ENCODE peak calls at places on chromosomes 3 and 15, in six cellular contexts. K is psoas muscle, H is fibroblast of pulmonary artery, Z is mucosa of descending colon, M is HCT116, D is neural progenitor cell. O is an unnamed sample.

GRCh38 chr3:4888913-4889846 is 90.1 kb upstream of the BHLHE40 start:
- DNase-seq in M (no peak), D (no peak), K (no peak), Z (no peak), H (peak), O (peak)

GRCh38 chr3:114542359-114542758 is 248.5 kb downstream of the TIGIT start:
- DNase-seq in Z (no peak), M (no peak), K (no peak), H (no peak), D (peak), O (no peak)

GRCh38 chr15:65663521-65663920 is 41.8 kb downstream of the SLC24A1 start:
- DNase-seq in K (no peak), D (no peak), M (no peak), Z (no peak), H (no peak), O (no peak)

GRCh38 chr15:58724471-58724870 is 25.0 kb downstream of the ADAM10 start:
- DNase-seq in K (no peak), Z (no peak), M (no peak), D (no peak), H (peak), O (peak)

GRCh38 chr3:123951522-123952447 is 9.2 kb downstream of the CCDC14 start:
- DNase-seq in M (no peak), Z (no peak), K (no peak), H (no peak), D (no peak), O (no peak)

GRCh38 chr3:184523825-184524615 is 37.6 kb upstream of the EPHB3 start:
- DNase-seq in H (peak), Z (no peak), M (peak), D (peak), K (no peak), O (peak)

GRCh38 chr3:53554559-53555511 is 60.4 kb downstream of the CACNA1D start:
- DNase-seq in M (no peak), D (no peak), H (no peak), Z (no peak), K (no peak), O (no peak)

GRCh38 chr3:144085964-144086363 is 114.3 kb downstream of the DIPK2A start:
- DNase-seq in Z (no peak), M (no peak), D (no peak), H (peak), K (no peak), O (peak)

GRCh38 chr15:55197719-55198118 is 978 bp upstream of the RSL24D1 start:
- DNase-seq in M (no peak), H (peak), K (no peak), Z (no peak), D (no peak), O (no peak)

GRCh38 chr15:97893988-97894387 is 66.5 kb upstream of the ARRDC4 start:
- DNase-seq in M (no peak), H (no peak), Z (no peak), K (no peak), D (no peak), O (no peak)

GRCh38 chr15:48553559-48553958 is 92.0 kb downstream of the FBN1 start:
- DNase-seq in M (no peak), Z (no peak), K (no peak), H (no peak), D (no peak), O (peak)

GRCh38 chr3:126508539-126508938 is 9.0 kb downstream of the UROC1 start:
- DNase-seq in H (no peak), Z (no peak), K (no peak), M (peak), D (no peak), O (no peak)

GRCh38 chr3:12706504-12707253 is 42.8 kb upstream of the RAF1 start:
- DNase-seq in Z (peak), D (peak), K (peak), M (peak), H (peak), O (peak)

GRCh38 chr3:102866845-102867244 is 432.0 kb downstream of the ZPLD1 start:
- DNase-seq in Z (no peak), K (no peak), H (no peak), D (no peak), M (no peak), O (no peak)

GRCh38 chr3:175564335-175564734 is 705.2 kb downstream of the NAALADL2 start:
- DNase-seq in H (peak), Z (no peak), K (no peak), M (no peak), D (no peak), O (no peak)

GRCh38 chr3:178096955-178097354 is 439.3 kb upstream of the KCNMB2 start:
- DNase-seq in H (no peak), D (no peak), K (no peak), M (no peak), Z (no peak), O (no peak)

GRCh38 chr3:10292505-10293419 is at the start of gene GHRL:
- DNase-seq in H (peak), D (no peak), M (no peak), Z (no peak), K (no peak), O (no peak)

GRCh38 chr15:76844096-76844495 is 61.0 kb downstream of the SCAPER start:
- DNase-seq in M (no peak), K (no peak), H (peak), Z (no peak), D (no peak), O (peak)

GRCh38 chr15:78726870-78727551 is 84.3 kb downstream of the ADAMTS7 start:
- DNase-seq in D (peak), H (no peak), K (no peak), Z (peak), M (peak), O (peak)

GRCh38 chr3:55842204-55842603 is 355.1 kb upstream of the WNT5A start:
- DNase-seq in H (no peak), M (no peak), Z (no peak), K (no peak), D (peak), O (no peak)

GRCh38 chr3:59816312-59816711 is 766.5 kb upstream of the CFAP20DC start:
- DNase-seq in H (no peak), K (no peak), Z (no peak), M (no peak), D (no peak), O (no peak)

GRCh38 chr3:99866167-99866810 is 48.6 kb downstream of the CMSS1 start:
- DNase-seq in K (no peak), M (no peak), Z (no peak), D (no peak), H (peak), O (peak)

GRCh38 chr3:124850633-124851032 is 36.5 kb downstream of the ITGB5 start:
- DNase-seq in M (no peak), D (peak), H (peak), K (peak), Z (no peak), O (peak)

GRCh38 chr15:76222159-76222558 is 89.1 kb downstream of the ETFA start:
- DNase-seq in Z (no peak), D (no peak), K (no peak), H (no peak), M (no peak), O (no peak)

GRCh38 chr3:190521998-190522397 is 8.1 kb downstream of the IL1RAP start:
- DNase-seq in Z (no peak), H (no peak), K (no peak), M (no peak), D (no peak), O (no peak)

GRCh38 chr3:20141306-20141705 is 44.7 kb downstream of the SGO1 start:
- DNase-seq in M (no peak), Z (no peak), K (no peak), H (no peak), D (peak), O (peak)

GRCh38 chr3:136250862-136251460 is 821 bp downstream of the PCCB start:
- DNase-seq in D (peak), H (peak), M (no peak), K (peak), Z (peak), O (peak)

GRCh38 chr3:177345049-177345972 is 148.0 kb upstream of the TBL1XR1 start:
- DNase-seq in H (peak), M (peak), K (peak), D (no peak), Z (peak), O (peak)

GRCh38 chr3:49998326-49998725 is 58.4 kb downstream of the RBM6 start:
- DNase-seq in Z (no peak), M (no peak), K (no peak), H (peak), D (no peak), O (peak)

GRCh38 chr3:128153156-128154011 is at the start of gene EEFSEC:
- DNase-seq in Z (peak), D (peak), K (peak), M (peak), H (peak), O (peak)

GRCh38 chr3:184659797-184660301 is 52.0 kb downstream of the MAGEF1 start:
- DNase-seq in H (no peak), M (no peak), D (peak), Z (no peak), K (peak), O (no peak)

GRCh38 chr3:172903642-172904041 is 153.1 kb downstream of the ECT2 start:
- DNase-seq in D (no peak), H (no peak), K (no peak), M (no peak), Z (no peak), O (no peak)

GRCh38 chr15:87649175-87649574 is 607.4 kb downstream of the NTRK3 start:
- DNase-seq in Z (no peak), M (no peak), H (no peak), D (no peak), K (no peak), O (no peak)

GRCh38 chr3:152396867-152397266 is 128.1 kb downstream of the MBNL1 start:
- DNase-seq in K (no peak), M (no peak), D (no peak), H (peak), Z (no peak), O (no peak)

GRCh38 chr3:139758654-139759291 is 81.0 kb upstream of the NMNAT3 start:
- DNase-seq in Z (no peak), D (peak), H (peak), K (no peak), M (no peak), O (no peak)

GRCh38 chr15:26662226-26662750 is 110.6 kb downstream of the GABRB3 start:
- DNase-seq in D (peak), K (no peak), Z (no peak), M (no peak), H (no peak), O (no peak)

GRCh38 chr3:158248261-158248660 is 138.4 kb downstream of the RSRC1 start:
- DNase-seq in H (no peak), Z (no peak), D (no peak), K (no peak), M (no peak), O (no peak)

GRCh38 chr3:194337965-194338753 is 13.0 kb downstream of the CPN2 start:
- DNase-seq in K (no peak), M (no peak), Z (no peak), H (peak), D (no peak), O (peak)

GRCh38 chr3:194339836-194340235 is 11.3 kb downstream of the CPN2 start:
- DNase-seq in K (no peak), M (no peak), H (no peak), D (no peak), Z (no peak), O (no peak)

GRCh38 chr3:194336601-194337355 is 14.3 kb downstream of the CPN2 start:
- DNase-seq in M (no peak), H (no peak), D (no peak), K (no peak), Z (no peak), O (no peak)

GRCh38 chr3:194340757-194341400 is 10.2 kb downstream of the CPN2 start:
- DNase-seq in K (no peak), Z (no peak), H (no peak), M (no peak), D (no peak), O (no peak)

DNA sequence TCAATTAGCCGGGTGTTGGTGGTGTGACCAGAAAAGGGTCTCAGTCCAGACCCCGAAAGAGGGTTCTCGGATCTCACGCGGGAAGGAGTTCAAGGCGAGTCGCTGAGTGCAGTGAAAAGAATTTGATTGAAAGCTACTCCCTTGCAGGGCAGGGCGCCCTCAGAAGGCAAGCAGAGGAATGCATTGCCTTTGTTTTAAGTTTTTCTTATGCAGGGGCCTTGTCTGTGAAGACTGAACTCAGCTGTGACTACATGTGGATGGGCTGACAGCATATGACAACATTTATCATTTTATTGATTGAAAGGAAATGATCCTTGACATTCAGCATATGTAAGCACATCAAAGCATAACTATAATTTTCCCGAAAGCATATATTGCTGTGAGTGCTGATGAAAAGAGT is 11.8 kb downstream of the CPN2 start:
- DNase-seq in H (no peak), Z (no peak), K (no peak), M (no peak), D (peak), O (no peak)
- TF ChIP-seq CTCF in H (peak), Z (no peak), K (no peak), M (peak), D (peak), O (no peak)

GRCh38 chr3:81033185-81033584 is 728.3 kb downstream of the GBE1 start:
- DNase-seq in K (no peak), Z (no peak), H (no peak), D (no peak), M (no peak), O (no peak)
- H3K4me3 ChIP-seq in K (no peak), Z (no peak), H (no peak), D (no peak), M (no peak), O (no peak)

DNA sequence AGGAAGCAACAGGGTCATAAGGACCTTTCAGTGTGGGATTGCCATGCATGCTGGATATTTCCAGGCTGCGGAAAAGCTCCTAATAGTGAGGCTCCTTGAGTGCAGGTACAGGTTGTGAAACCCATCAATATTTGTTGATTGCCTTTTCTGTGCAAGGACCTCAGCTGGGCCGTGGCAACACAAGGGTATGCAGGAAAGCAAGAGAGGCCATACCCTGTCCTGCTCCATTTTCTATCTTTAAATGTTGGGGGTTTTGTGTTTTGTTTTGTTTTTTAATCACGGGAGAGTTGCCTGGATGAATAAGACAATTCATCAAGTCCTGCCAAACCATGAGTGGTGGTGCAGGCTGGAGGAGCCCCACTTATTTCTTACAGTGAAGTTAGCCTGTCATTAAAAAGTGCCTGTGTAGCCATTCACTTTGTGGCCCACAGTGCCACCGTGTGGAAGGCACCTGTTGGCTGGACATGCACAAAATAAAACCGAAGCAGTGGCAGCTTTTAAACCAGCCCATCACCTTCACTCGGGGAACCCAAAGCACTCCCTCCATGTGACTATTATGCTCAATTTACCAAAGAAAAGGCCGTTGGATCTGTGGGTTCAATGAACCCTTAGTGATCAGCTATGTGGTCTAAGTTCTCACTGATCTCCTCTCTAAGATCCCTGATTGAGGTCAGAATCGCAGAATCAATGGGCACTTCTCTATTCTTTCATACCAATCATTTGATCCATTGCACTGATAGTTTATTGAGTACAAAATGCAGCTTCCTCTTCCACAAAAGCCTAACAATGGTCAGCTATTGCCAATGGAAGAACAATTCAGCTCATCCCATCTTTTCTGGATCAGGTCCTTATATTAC is 42.2 kb downstream of the CLDN18 start:
- DNase-seq in Z (peak), H (peak), M (peak), K (no peak), D (peak), O (peak)
- TF ChIP-seq CTCF in Z (no peak), H (peak), M (peak), K (peak), D (peak), O (peak)

GRCh38 chr3:51955175-51955892 is at the start of gene GPR62:
- DNase-seq in Z (peak), D (no peak), H (no peak), K (peak), M (no peak), O (no peak)
- H3K4me3 ChIP-seq in Z (no peak), D (peak), H (no peak), K (peak), M (no peak), O (no peak)

DNA sequence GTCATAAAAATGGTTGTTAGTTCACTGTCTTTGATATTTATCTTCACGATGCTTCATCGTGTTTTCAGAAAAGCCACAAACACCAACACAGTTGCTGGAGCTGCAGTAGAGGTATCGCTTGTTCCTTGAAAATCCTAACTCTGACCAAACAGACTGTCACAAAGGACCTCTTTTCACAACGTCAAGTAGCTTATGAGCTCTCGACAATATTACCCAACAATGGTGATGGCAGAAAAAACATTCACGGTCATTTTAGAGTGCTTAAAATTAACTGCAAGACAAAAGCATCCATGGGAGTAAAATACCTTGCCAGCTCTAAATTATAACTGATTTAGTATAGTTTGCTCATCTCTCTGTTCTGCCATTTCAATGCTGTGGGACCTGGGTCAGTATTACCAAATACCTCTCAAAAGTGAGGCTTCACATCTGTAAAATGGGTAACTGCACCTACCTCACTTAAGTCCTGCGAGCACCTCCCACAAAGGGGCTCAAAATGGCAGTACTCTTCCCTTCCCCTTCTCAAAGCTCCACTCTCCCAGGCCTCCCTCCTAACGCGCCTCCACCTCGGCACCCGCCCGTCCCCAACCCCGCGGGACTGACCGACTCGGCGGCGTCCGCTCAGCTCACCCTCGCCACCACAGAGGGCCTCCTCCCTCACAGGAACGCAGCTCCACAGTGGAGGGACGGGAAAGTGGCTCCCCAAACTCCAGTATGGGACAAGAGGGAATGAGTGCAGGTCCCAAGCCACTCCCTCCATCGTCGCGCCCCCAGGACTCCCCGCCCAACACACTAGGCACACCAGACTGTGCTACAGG is 534 bp downstream of the TRIM59 start:
- DNase-seq in M (no peak), D (peak), Z (no peak), K (no peak), H (peak), O (peak)
- TF ChIP-seq CTCF in M (no peak), D (no peak), Z (no peak), K (no peak), H (no peak), O (no peak)

O was measured in fibroblast of mammary gland.